ENCODE peak calls at places on chromosome 13, in ten cellular contexts. K is DND-41, Y is testis, L is A549, V is left ventricle myocardium inferior, W is adrenal gland, M is mammary epithelial cell, G is brain microvascular endothelial cell, N is suprapubic skin, A is heart right ventricle. R is an unnamed sample.

GRCh38 chr13:28268800-28269223 is 130.5 kb downstream of the PAN3 start:
- DNase-seq in L (no peak), A (no peak), V (no peak), G (no peak), M (no peak), W (no peak), N (no peak), Y (no peak), K (peak; percentile 47), R (no peak)

GRCh38 chr13:99823961-99824360 is 147.6 kb downstream of the ZIC5 start:
- DNase-seq in K (no peak), Y (no peak), L (no peak), V (no peak), G (no peak), W (no peak), A (no peak), M (no peak), N (no peak), R (no peak)

GRCh38 chr13:112722433-112723250 is 32.8 kb downstream of the ATP11A start:
- DNase-seq in W (peak; percentile 89), G (peak; percentile 76), L (peak; percentile 74), Y (peak; percentile 83), N (peak; percentile 62), A (no peak), K (no peak), M (peak; percentile 35), V (peak; percentile 55), R (peak; percentile 19)

GRCh38 chr13:48906200-48906599 is 69.5 kb upstream of the FNDC3A start:
- DNase-seq in N (no peak), Y (no peak), A (no peak), V (no peak), L (no peak), G (no peak), M (no peak), W (no peak), K (no peak), R (no peak)

GRCh38 chr13:66969291-66969690 is 260.8 kb downstream of the PCDH9 start:
- DNase-seq in V (no peak), N (no peak), Y (no peak), W (no peak), A (no peak), M (no peak), G (no peak), K (no peak), L (no peak), R (no peak)

GRCh38 chr13:37481005-37481857 is 117.3 kb downstream of the POSTN start:
- DNase-seq in N (no peak), Y (no peak), L (no peak), A (no peak), G (no peak), K (no peak), V (no peak), M (peak; percentile 46), W (no peak), R (peak; percentile 48)

GRCh38 chr13:80030491-80030890 is 310.4 kb downstream of the SPRY2 start:
- DNase-seq in V (no peak), N (no peak), Y (peak; percentile 19), M (peak; percentile 65), A (no peak), K (no peak), G (no peak), L (peak; percentile 67), W (peak; percentile 7), R (no peak)

GRCh38 chr13:108494991-108495661 is 134.3 kb upstream of the MYO16 start:
- DNase-seq in L (peak; percentile 5), M (no peak), N (no peak), Y (no peak), W (no peak), A (no peak), V (no peak), K (no peak), G (peak; percentile 2), R (no peak)

GRCh38 chr13:77013853-77014542 is 13.0 kb downstream of the FBXL3 start:
- DNase-seq in Y (no peak), K (no peak), V (no peak), G (no peak), N (no peak), A (no peak), L (no peak), W (no peak), M (no peak), R (no peak)

GRCh38 chr13:77014906-77015685 is 11.9 kb downstream of the FBXL3 start:
- DNase-seq in G (no peak), L (no peak), M (no peak), Y (no peak), W (no peak), V (no peak), N (no peak), K (no peak), A (no peak), R (no peak)

GRCh38 chr13:77019756-77020155 is 7.2 kb downstream of the FBXL3 start:
- DNase-seq in Y (no peak), M (no peak), L (no peak), W (no peak), K (no peak), N (no peak), G (no peak), V (no peak), A (no peak), R (no peak)

GRCh38 chr13:77016241-77016812 is 10.6 kb downstream of the FBXL3 start:
- DNase-seq in Y (no peak), K (no peak), L (no peak), A (no peak), N (no peak), G (no peak), W (no peak), V (no peak), M (no peak), R (no peak)

DNA sequence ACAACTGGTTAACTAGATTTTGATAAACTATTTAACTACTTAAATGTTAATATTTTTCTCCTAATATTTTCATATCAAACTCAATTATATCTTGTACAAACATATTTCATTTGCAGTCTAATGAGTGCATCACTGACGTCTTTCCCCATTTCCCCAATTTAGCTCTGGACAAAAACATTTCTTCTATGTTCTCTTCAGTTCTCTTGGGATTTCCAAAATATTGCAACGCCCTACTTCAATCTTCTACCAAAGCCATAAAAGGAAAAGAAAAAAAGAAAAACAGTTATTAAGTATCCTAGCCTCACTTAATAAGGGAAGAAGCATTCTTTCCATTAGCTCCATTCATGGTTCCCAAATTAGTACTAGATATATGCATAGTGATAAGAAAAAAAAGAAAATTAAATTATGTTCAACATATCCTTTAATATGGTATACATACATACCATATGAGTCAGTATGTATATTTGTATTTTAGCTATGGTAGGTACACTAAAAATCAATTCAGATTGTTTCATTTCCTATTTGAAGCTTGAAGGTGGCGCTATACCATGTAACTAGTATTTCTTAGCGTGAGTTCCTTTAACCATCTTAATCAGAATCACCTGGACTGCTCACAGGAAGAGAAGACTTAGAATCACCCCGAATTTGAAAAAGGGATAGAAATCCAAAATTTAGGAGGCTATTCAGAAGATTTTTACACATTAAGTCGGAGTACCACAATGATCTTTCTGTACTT is 9.9 kb downstream of the FBXL3 start:
- DNase-seq in G (no peak), W (no peak), M (no peak), Y (no peak), V (no peak), L (no peak), N (no peak), K (no peak), A (no peak), R (no peak)
- TF ChIP-seq CTCF in G (no peak), W (no peak), M (no peak), Y (no peak), V (no peak), L (peak; percentile 13), N (no peak), K (no peak), A (no peak), R (no peak)

GRCh38 chr13:21058361-21058760 is 3.0 kb downstream of the LATS2 start:
- DNase-seq in K (no peak), A (no peak), W (no peak), M (peak; percentile 13), N (no peak), G (no peak), Y (no peak), V (no peak), L (no peak), R (no peak)

GRCh38 chr13:21060063-21060826 is 1.1 kb downstream of the LATS2 start:
- DNase-seq in A (peak; percentile 59), V (peak; percentile 63), M (peak; percentile 34), K (no peak), L (peak; percentile 45), G (no peak), Y (peak; percentile 51), N (peak; percentile 71), W (peak; percentile 57), R (no peak)

GRCh38 chr13:21060827-21061076 is 634 bp downstream of the LATS2 start:
- DNase-seq in N (no peak), A (peak; percentile 66), G (no peak), Y (no peak), L (no peak), M (no peak), K (no peak), V (peak; percentile 60), W (no peak), R (no peak)

GRCh38 chr13:21063031-21063430 is 1.6 kb upstream of the LATS2 start:
- DNase-seq in K (no peak), M (no peak), W (no peak), N (no peak), Y (no peak), L (no peak), A (no peak), V (no peak), G (no peak), R (no peak)

GRCh38 chr13:21061077-21061945 is at the start of gene LATS2:
- DNase-seq in N (peak; percentile 98), K (no peak), V (peak; percentile 99), L (peak; percentile 89), W (peak; percentile 97), M (peak; percentile 87), A (peak; percentile 97), G (peak; percentile 95), Y (peak; percentile 97), R (peak; percentile 88)
- TF ChIP-seq CTCF in N (no peak), K (no peak), V (peak; percentile 53), L (no peak), W (peak; percentile 18), M (peak; percentile 23), A (peak; percentile 65), G (peak; percentile 17), Y (no peak), R (no peak)

GRCh38 chr13:27037571-27037970 is 134.0 kb downstream of the USP12 start:
- DNase-seq in W (no peak), V (no peak), A (no peak), M (no peak), Y (no peak), N (no peak), G (no peak), L (no peak), K (no peak), R (no peak)

GRCh38 chr13:27038323-27038722 is 133.3 kb downstream of the USP12 start:
- DNase-seq in L (peak; percentile 38), Y (no peak), V (no peak), K (no peak), A (no peak), G (peak; percentile 58), M (peak; percentile 60), N (no peak), W (no peak), R (peak; percentile 76)

GRCh38 chr13:27040826-27041108 is 130.8 kb downstream of the USP12 start:
- DNase-seq in W (no peak), G (no peak), K (no peak), V (no peak), Y (no peak), N (no peak), L (no peak), M (no peak), A (no peak), R (no peak)

GRCh38 chr13:27037171-27037570 is 134.4 kb downstream of the USP12 start:
- DNase-seq in L (no peak), A (no peak), G (no peak), N (no peak), W (no peak), V (no peak), K (no peak), Y (no peak), M (no peak), R (no peak)

DNA sequence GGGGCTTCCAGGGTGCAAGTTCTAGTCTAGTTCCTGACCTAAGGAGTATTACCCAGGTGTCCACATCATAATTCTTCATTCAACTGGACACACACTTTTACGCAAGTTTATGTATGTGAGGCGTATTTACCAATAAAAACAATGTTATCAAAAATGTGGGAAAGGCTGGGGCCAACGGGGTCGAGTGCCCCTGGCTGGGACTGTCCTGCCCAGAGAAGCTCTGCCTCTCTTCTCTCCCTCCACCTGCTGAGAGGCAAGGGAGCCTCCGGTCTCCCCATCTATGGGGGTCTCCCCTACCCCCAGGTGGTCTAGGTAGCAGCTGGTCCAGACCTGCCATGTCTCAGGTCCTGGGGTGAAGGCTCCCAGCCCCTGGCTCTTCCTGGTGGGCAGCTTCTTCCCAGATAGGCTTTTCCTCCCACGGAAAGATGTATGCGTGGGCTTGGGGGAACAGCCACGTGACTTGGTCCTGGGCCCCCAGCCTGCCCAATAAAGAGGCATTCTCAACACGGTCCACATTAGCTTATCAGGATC is 132.4 kb downstream of the USP12 start:
- DNase-seq in L (no peak), V (no peak), K (no peak), M (no peak), Y (no peak), N (no peak), A (no peak), W (no peak), G (no peak), R (no peak)
- TF ChIP-seq CTCF in L (no peak), V (no peak), K (no peak), M (no peak), Y (no peak), N (no peak), A (no peak), W (no peak), G (no peak), R (no peak)

GRCh38 chr13:33817843-33818661 is at the start of gene RFC3:
- DNase-seq in L (peak; percentile 93), W (peak; percentile 96), K (peak; percentile 86), A (peak; percentile 93), N (peak; percentile 96), G (peak; percentile 96), M (peak; percentile 92), V (peak; percentile 95), Y (peak; percentile 98), R (peak; percentile 93)
- TF ChIP-seq CTCF in L (no peak), W (no peak), K (no peak), A (no peak), N (no peak), G (no peak), M (no peak), V (no peak), Y (no peak), R (no peak)